ENCODE peak calls at places on chromosomes 11 and 22, in four cellular contexts. V is B cell; O is CD4-positive, alpha-beta T cell; K is M059J. S is an unnamed sample.
A peak's percentile ranks its signal among the peaks of the same experiment; 100 is the strongest.

GRCh38 chr22:19344420-19344819 is 52.9 kb upstream of the CLTCL1 start:
- DNase-seq in O (no peak), K (no peak), V (no peak), S (no peak)

GRCh38 chr11:132704796-132705375 is 827.4 kb downstream of the OPCML start:
- DNase-seq in K (no peak), V (no peak), O (no peak), S (no peak)

GRCh38 chr11:66429983-66430602 is 8.6 kb downstream of the MRPL11 start:
- DNase-seq in O (peak; percentile 58), K (peak; percentile 69), V (peak; percentile 61), S (peak; percentile 51)

GRCh38 chr11:16809901-16810668 is 71.6 kb downstream of the C11orf58 start:
- DNase-seq in K (peak; percentile 73), V (no peak), O (no peak), S (no peak)

GRCh38 chr11:78220218-78221157 is 31.8 kb downstream of the USP35 start:
- DNase-seq in V (no peak), K (no peak), O (no peak), S (no peak)

GRCh38 chr11:116504541-116505149 is 268.1 kb downstream of the BUD13 start:
- DNase-seq in O (no peak), V (no peak), K (no peak), S (no peak)

GRCh38 chr11:69637956-69638871 is 2.7 kb upstream of the CCND1 start:
- DNase-seq in K (peak; percentile 58), V (peak; percentile 15), O (no peak), S (no peak)

GRCh38 chr11:10318527-10318802 is 13.6 kb downstream of the ADM start:
- DNase-seq in O (no peak), V (no peak), K (no peak), S (no peak)

GRCh38 chr11:60840711-60841430 is 1.0 kb upstream of the CCDC86 start:
- DNase-seq in O (no peak), V (no peak), K (peak; percentile 93), S (no peak)

GRCh38 chr11:6377902-6378694 is 12.2 kb upstream of the SMPD1 start:
- DNase-seq in O (no peak), K (no peak), V (no peak), S (peak; percentile 37)

GRCh38 chr11:71240865-71241691 is 11.3 kb downstream of the SHANK2 start:
- DNase-seq in V (no peak), K (peak; percentile 83), O (no peak), S (no peak)

GRCh38 chr11:64321533-64321932 is 3.6 kb downstream of the PRDX5 start:
- DNase-seq in K (peak; percentile 78), O (no peak), V (no peak), S (no peak)

GRCh38 chr11:61828629-61829407 is 718 bp downstream of the FADS2 start:
- DNase-seq in V (no peak), K (peak; percentile 42), O (peak; percentile 27), S (no peak)